ENCODE peak calls at places on chromosomes 7 and 10, in eight cellular contexts. One of them, this sample, is unnamed.

GRCh38 chr7:82443044-82443800 is at the start of gene CACNA2D1:
- DNase-seq in MM.1S: peak; percentile 60
- DNase-seq in astrocyte: no peak
- DNase-seq in GM12878: no peak
- DNase-seq in H1: peak; percentile 75
- DNase-seq in neuronal stem cell: peak; percentile 41
- DNase-seq in HCT116: no peak
- DNase-seq in A549: no peak
- DNase-seq in this sample: peak; percentile 46

GRCh38 chr7:35286422-35286821 is 32.5 kb upstream of the TBX20 start:
- DNase-seq in MM.1S: no peak
- DNase-seq in astrocyte: peak; percentile 2
- DNase-seq in GM12878: no peak
- DNase-seq in H1: no peak
- DNase-seq in neuronal stem cell: no peak
- DNase-seq in HCT116: no peak
- DNase-seq in A549: no peak
- DNase-seq in this sample: no peak

GRCh38 chr7:127943541-127944521 is 87.4 kb downstream of the LRRC4 start:
- DNase-seq in MM.1S: no peak
- DNase-seq in astrocyte: peak; percentile 69
- DNase-seq in GM12878: no peak
- DNase-seq in H1: no peak
- DNase-seq in neuronal stem cell: no peak
- DNase-seq in HCT116: no peak
- DNase-seq in A549: no peak
- DNase-seq in this sample: peak; percentile 61

GRCh38 chr10:48554246-48554645 is 50.6 kb downstream of the ARHGAP22 start:
- DNase-seq in MM.1S: no peak
- DNase-seq in astrocyte: no peak
- DNase-seq in GM12878: no peak
- DNase-seq in H1: no peak
- DNase-seq in neuronal stem cell: no peak
- DNase-seq in HCT116: no peak
- DNase-seq in A549: no peak
- DNase-seq in this sample: no peak

GRCh38 chr10:51743146-51743545 is 43.8 kb upstream of the CSTF2T start:
- DNase-seq in MM.1S: no peak
- DNase-seq in astrocyte: no peak
- DNase-seq in GM12878: peak; percentile 21
- DNase-seq in H1: no peak
- DNase-seq in neuronal stem cell: no peak
- DNase-seq in HCT116: no peak
- DNase-seq in A549: no peak
- DNase-seq in this sample: no peak

GRCh38 chr7:48680996-48681395 is 243.4 kb upstream of the CDC14C start:
- DNase-seq in MM.1S: no peak
- DNase-seq in astrocyte: peak; percentile 12
- DNase-seq in GM12878: no peak
- DNase-seq in H1: no peak
- DNase-seq in neuronal stem cell: no peak
- DNase-seq in HCT116: no peak
- DNase-seq in A549: no peak
- DNase-seq in this sample: peak; percentile 29

GRCh38 chr7:74284781-74285259 is 4.4 kb upstream of the CLIP2 start:
- DNase-seq in MM.1S: no peak
- DNase-seq in astrocyte: no peak
- DNase-seq in GM12878: peak; percentile 80
- DNase-seq in H1: no peak
- DNase-seq in neuronal stem cell: no peak
- DNase-seq in HCT116: no peak
- DNase-seq in A549: peak; percentile 86
- DNase-seq in this sample: peak; percentile 82

GRCh38 chr10:15140640-15141039 is 27.9 kb downstream of the NMT2 start:
- DNase-seq in MM.1S: no peak
- DNase-seq in astrocyte: no peak
- DNase-seq in GM12878: no peak
- DNase-seq in H1: no peak
- DNase-seq in neuronal stem cell: no peak
- DNase-seq in HCT116: no peak
- DNase-seq in A549: no peak
- DNase-seq in this sample: no peak

GRCh38 chr7:359226-359775 is 69.3 kb downstream of the FOXL3 start:
- DNase-seq in MM.1S: no peak
- DNase-seq in astrocyte: no peak
- DNase-seq in GM12878: no peak
- DNase-seq in H1: no peak
- DNase-seq in neuronal stem cell: no peak
- DNase-seq in HCT116: no peak
- DNase-seq in A549: no peak
- DNase-seq in this sample: no peak

GRCh38 chr7:6532516-6532915 is 18.7 kb downstream of the GRID2IP start:
- DNase-seq in MM.1S: no peak
- DNase-seq in astrocyte: no peak
- DNase-seq in GM12878: no peak
- DNase-seq in H1: no peak
- DNase-seq in neuronal stem cell: no peak
- DNase-seq in HCT116: no peak
- DNase-seq in A549: no peak
- DNase-seq in this sample: no peak

GRCh38 chr7:134254311-134254710 is 62.4 kb downstream of the SLC35B4 start:
- DNase-seq in MM.1S: no peak
- DNase-seq in astrocyte: no peak
- DNase-seq in GM12878: no peak
- DNase-seq in H1: no peak
- DNase-seq in neuronal stem cell: no peak
- DNase-seq in HCT116: peak; percentile 10
- DNase-seq in A549: peak; percentile 61
- DNase-seq in this sample: no peak

GRCh38 chr7:99380823-99381663 is 6.5 kb downstream of the ARPC1B start:
- DNase-seq in MM.1S: peak; percentile 63
- DNase-seq in astrocyte: no peak
- DNase-seq in GM12878: peak; percentile 88
- DNase-seq in H1: no peak
- DNase-seq in neuronal stem cell: no peak
- DNase-seq in HCT116: no peak
- DNase-seq in A549: no peak
- DNase-seq in this sample: no peak

GRCh38 chr7:77935652-77936348 is 137.2 kb downstream of the PHTF2 start:
- DNase-seq in MM.1S: no peak
- DNase-seq in astrocyte: no peak
- DNase-seq in GM12878: no peak
- DNase-seq in H1: no peak
- DNase-seq in neuronal stem cell: no peak
- DNase-seq in HCT116: no peak
- DNase-seq in A549: no peak
- DNase-seq in this sample: no peak

GRCh38 chr7:921581-922333 is 32.7 kb downstream of the ADAP1 start:
- DNase-seq in MM.1S: no peak
- DNase-seq in astrocyte: no peak
- DNase-seq in GM12878: no peak
- DNase-seq in H1: no peak
- DNase-seq in neuronal stem cell: no peak
- DNase-seq in HCT116: no peak
- DNase-seq in A549: no peak
- DNase-seq in this sample: no peak

GRCh38 chr7:96823274-96823673 is 113.6 kb upstream of the SEM1 start:
- DNase-seq in MM.1S: no peak
- DNase-seq in astrocyte: peak; percentile 4
- DNase-seq in GM12878: no peak
- DNase-seq in H1: no peak
- DNase-seq in neuronal stem cell: no peak
- DNase-seq in HCT116: no peak
- DNase-seq in A549: no peak
- DNase-seq in this sample: no peak

GRCh38 chr10:100338434-100339036 is 8.5 kb upstream of the SCD start:
- DNase-seq in MM.1S: peak; percentile 74
- DNase-seq in astrocyte: no peak
- DNase-seq in GM12878: no peak
- DNase-seq in H1: peak; percentile 92
- DNase-seq in neuronal stem cell: peak; percentile 59
- DNase-seq in HCT116: peak; percentile 56
- DNase-seq in A549: peak; percentile 64
- DNase-seq in this sample: peak; percentile 85

GRCh38 chr7:39540320-39540719 is 25.9 kb upstream of the YAE1 start:
- DNase-seq in MM.1S: no peak
- DNase-seq in astrocyte: no peak
- DNase-seq in GM12878: no peak
- DNase-seq in H1: no peak
- DNase-seq in neuronal stem cell: no peak
- DNase-seq in HCT116: no peak
- DNase-seq in A549: no peak
- DNase-seq in this sample: peak; percentile 48

GRCh38 chr10:86310702-86311101 is 55.9 kb downstream of the GRID1 start:
- DNase-seq in MM.1S: no peak
- DNase-seq in astrocyte: no peak
- DNase-seq in GM12878: no peak
- DNase-seq in H1: no peak
- DNase-seq in neuronal stem cell: no peak
- DNase-seq in HCT116: no peak
- DNase-seq in A549: no peak
- DNase-seq in this sample: no peak

GRCh38 chr10:22637491-22637890 is 76.9 kb downstream of the PIP4K2A start:
- DNase-seq in MM.1S: no peak
- DNase-seq in astrocyte: no peak
- DNase-seq in GM12878: no peak
- DNase-seq in H1: no peak
- DNase-seq in neuronal stem cell: no peak
- DNase-seq in HCT116: no peak
- DNase-seq in A549: no peak
- DNase-seq in this sample: no peak

GRCh38 chr7:37491919-37492694 is 43.4 kb upstream of the ELMO1 start:
- DNase-seq in MM.1S: no peak
- DNase-seq in astrocyte: no peak
- DNase-seq in GM12878: no peak
- DNase-seq in H1: peak; percentile 96
- DNase-seq in neuronal stem cell: peak; percentile 50
- DNase-seq in HCT116: no peak
- DNase-seq in A549: no peak
- DNase-seq in this sample: peak; percentile 56

GRCh38 chr10:920450-920849 is 11.1 kb downstream of the LARP4B start:
- DNase-seq in MM.1S: no peak
- DNase-seq in astrocyte: no peak
- DNase-seq in GM12878: no peak
- DNase-seq in H1: no peak
- DNase-seq in neuronal stem cell: no peak
- DNase-seq in HCT116: no peak
- DNase-seq in A549: no peak
- DNase-seq in this sample: no peak

DNA sequence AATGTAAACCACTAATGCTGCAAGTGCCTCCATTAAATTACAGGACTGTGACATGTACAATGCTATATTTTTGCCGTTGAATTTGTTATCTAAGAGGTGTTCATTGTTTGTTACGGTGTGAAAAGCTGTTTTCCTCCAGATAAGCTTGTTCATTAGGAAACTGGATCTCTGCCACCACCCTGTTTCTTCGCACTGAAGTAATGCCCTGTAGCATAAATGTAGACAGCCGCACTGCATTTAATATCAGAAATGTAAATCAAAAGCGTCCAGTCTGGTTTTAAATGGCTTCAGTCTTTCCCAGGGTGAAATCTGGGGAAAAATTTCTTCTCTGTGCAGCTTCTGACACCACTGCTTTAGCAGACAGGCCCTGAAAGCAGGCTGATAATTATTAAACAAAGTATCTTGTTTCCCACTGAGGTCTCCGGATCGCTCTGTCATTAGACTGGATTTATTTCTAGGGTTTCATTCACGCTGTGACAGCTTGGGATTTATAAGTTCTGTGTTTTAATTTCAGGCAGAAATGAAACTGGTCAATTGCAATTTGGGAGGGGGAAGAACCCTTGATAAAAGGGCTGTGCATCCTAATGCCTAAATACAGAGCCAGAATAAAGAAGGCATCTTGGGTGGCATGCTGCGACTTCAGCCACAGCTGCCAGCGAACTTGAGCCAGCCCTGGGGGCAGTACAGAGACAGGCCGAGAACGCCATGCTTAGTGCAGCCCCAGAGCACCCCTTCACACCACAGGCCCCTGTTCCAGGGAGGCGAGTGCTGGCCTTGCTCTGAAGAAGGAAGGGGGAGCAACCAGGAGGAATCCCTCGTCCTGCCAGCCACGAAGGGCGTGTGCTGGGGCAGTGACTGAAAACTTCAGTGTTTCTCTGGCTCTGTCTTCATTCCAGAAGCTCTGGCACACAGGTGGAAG is 547.7 kb upstream of the GALNT17 start:
- DNase-seq in MM.1S: no peak
- DNase-seq in astrocyte: no peak
- DNase-seq in GM12878: no peak
- DNase-seq in H1: no peak
- DNase-seq in neuronal stem cell: no peak
- DNase-seq in HCT116: no peak
- DNase-seq in A549: no peak
- DNase-seq in this sample: no peak
- H3K4me2 ChIP-seq in MM.1S: no peak overlapping the region
- H3K4me2 ChIP-seq in astrocyte: no peak overlapping the region
- H3K4me2 ChIP-seq in GM12878: no peak overlapping the region
- H3K4me2 ChIP-seq in H1: no peak overlapping the region
- H3K4me2 ChIP-seq in neuronal stem cell: no peak overlapping the region
- H3K4me2 ChIP-seq in HCT116: no peak overlapping the region
- H3K4me2 ChIP-seq in A549: no peak overlapping the region
- H3K4me2 ChIP-seq in this sample: peak overlapping the region; percentile 33

GRCh38 chr10:132237396-132237795 is 50.6 kb downstream of the DPYSL4 start:
- DNase-seq in MM.1S: no peak
- DNase-seq in astrocyte: no peak
- DNase-seq in GM12878: no peak
- DNase-seq in H1: no peak
- DNase-seq in neuronal stem cell: no peak
- DNase-seq in HCT116: no peak
- DNase-seq in A549: no peak
- DNase-seq in this sample: no peak
- H3K4me2 ChIP-seq in MM.1S: no peak overlapping the region
- H3K4me2 ChIP-seq in astrocyte: no peak overlapping the region
- H3K4me2 ChIP-seq in GM12878: no peak overlapping the region
- H3K4me2 ChIP-seq in H1: no peak overlapping the region
- H3K4me2 ChIP-seq in neuronal stem cell: no peak overlapping the region
- H3K4me2 ChIP-seq in HCT116: no peak overlapping the region
- H3K4me2 ChIP-seq in A549: no peak overlapping the region
- H3K4me2 ChIP-seq in this sample: no peak overlapping the region

DNA sequence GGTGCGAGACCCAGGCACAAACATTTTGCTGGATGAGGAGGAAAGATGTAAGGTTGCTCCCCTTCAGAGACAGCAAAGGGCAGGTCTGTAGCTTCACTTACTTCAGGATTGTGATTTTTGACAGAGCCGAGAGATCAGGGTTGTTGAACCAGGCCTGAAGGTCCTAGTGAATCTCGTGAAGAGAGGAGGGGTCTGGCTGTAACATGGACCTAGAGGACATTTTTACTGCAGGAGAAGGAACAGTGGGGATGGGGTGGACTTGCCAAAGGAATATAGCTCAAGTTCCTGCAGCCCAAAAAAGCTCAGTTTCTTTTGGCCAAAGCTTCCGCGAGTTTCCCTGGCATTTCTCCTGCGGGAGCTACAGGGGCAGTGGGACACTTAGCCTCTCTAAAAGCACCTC is 976 bp upstream of the EGFR start:
- DNase-seq in MM.1S: no peak
- DNase-seq in astrocyte: no peak
- DNase-seq in GM12878: no peak
- DNase-seq in H1: no peak
- DNase-seq in neuronal stem cell: no peak
- DNase-seq in HCT116: no peak
- DNase-seq in A549: no peak
- DNase-seq in this sample: no peak
- H3K4me2 ChIP-seq in MM.1S: no peak overlapping the region
- H3K4me2 ChIP-seq in astrocyte: peak overlapping the region; percentile 97
- H3K4me2 ChIP-seq in GM12878: no peak overlapping the region
- H3K4me2 ChIP-seq in H1: no peak overlapping the region
- H3K4me2 ChIP-seq in neuronal stem cell: no peak overlapping the region
- H3K4me2 ChIP-seq in HCT116: no peak overlapping the region
- H3K4me2 ChIP-seq in A549: peak overlapping the region; percentile 80
- H3K4me2 ChIP-seq in this sample: peak overlapping the region; percentile 93

GRCh38 chr7:137989127-137989526 is 12.8 kb downstream of the CREB3L2 start:
- DNase-seq in MM.1S: no peak
- DNase-seq in astrocyte: no peak
- DNase-seq in GM12878: no peak
- DNase-seq in H1: no peak
- DNase-seq in neuronal stem cell: no peak
- DNase-seq in HCT116: no peak
- DNase-seq in A549: no peak
- DNase-seq in this sample: no peak
- H3K4me2 ChIP-seq in MM.1S: peak overlapping the region; percentile 29
- H3K4me2 ChIP-seq in astrocyte: peak overlapping the region; percentile 69
- H3K4me2 ChIP-seq in GM12878: peak overlapping the region; percentile 76
- H3K4me2 ChIP-seq in H1: no peak overlapping the region
- H3K4me2 ChIP-seq in neuronal stem cell: no peak overlapping the region
- H3K4me2 ChIP-seq in HCT116: no peak overlapping the region
- H3K4me2 ChIP-seq in A549: no peak overlapping the region
- H3K4me2 ChIP-seq in this sample: no peak overlapping the region